ENCODE peak calls at places on chromosomes 12 and 14, in four cellular contexts. V, Y, O and I are unnamed samples.

GRCh38 chr14:39974036-39974435 is 541.8 kb upstream of the FBXO33 start:
- DNase-seq in V (no peak), Y (no peak), O (no peak), I (no peak)

GRCh38 chr12:100031821-100032220 is 47.1 kb upstream of the ANKS1B start:
- DNase-seq in V (no peak), Y (no peak), O (no peak), I (no peak)

GRCh38 chr12:67045650-67046049 is 223.5 kb upstream of the CAND1 start:
- DNase-seq in V (no peak), Y (no peak), O (no peak), I (no peak)

GRCh38 chr14:52366796-52367315 is 52.7 kb downstream of the PTGER2 start:
- DNase-seq in V (no peak), Y (no peak), O (no peak), I (no peak)

GRCh38 chr12:127293507-127294310 is 973.3 kb upstream of the TMEM132C start:
- DNase-seq in V (peak), Y (peak), O (peak), I (no peak)

GRCh38 chr12:481422-481821 is 21.7 kb downstream of the B4GALNT3 start:
- DNase-seq in V (no peak), Y (no peak), O (no peak), I (no peak)

GRCh38 chr12:129190827-129191226 is 337.5 kb downstream of the GLT1D1 start:
- DNase-seq in V (no peak), Y (no peak), O (no peak), I (no peak)

GRCh38 chr12:97501422-97501821 is 38.8 kb downstream of the RMST start:
- DNase-seq in V (no peak), Y (no peak), O (no peak), I (no peak)

GRCh38 chr12:11746024-11746771 is 96.7 kb downstream of the ETV6 start:
- DNase-seq in V (peak), Y (no peak), O (no peak), I (no peak)

GRCh38 chr12:13980548-13981295 is 680 bp downstream of the GRIN2B start:
- DNase-seq in V (no peak), Y (no peak), O (no peak), I (no peak)

GRCh38 chr12:48789858-48790326 is 1.0 kb upstream of the ADCY6 start:
- DNase-seq in V (no peak), Y (no peak), O (no peak), I (no peak)

GRCh38 chr12:115355301-115355700 is 671.3 kb upstream of the TBX3 start:
- DNase-seq in V (no peak), Y (no peak), O (no peak), I (no peak)

GRCh38 chr12:26056335-26056734 is 68.5 kb downstream of the BHLHE41 start:
- DNase-seq in V (no peak), Y (no peak), O (peak), I (no peak)

GRCh38 chr14:99517046-99517642 is 35.9 kb downstream of the CCNK start:
- DNase-seq in V (no peak), Y (peak), O (peak), I (no peak)

GRCh38 chr12:98595152-98595988 is 1.9 kb downstream of the SLC25A3 start:
- DNase-seq in V (no peak), Y (no peak), O (no peak), I (no peak)

GRCh38 chr12:112408621-112409020 is 784 bp downstream of the RPL6 start:
- DNase-seq in V (no peak), Y (no peak), O (no peak), I (no peak)

GRCh38 chr12:24705741-24706358 is 243.1 kb downstream of the BCAT1 start:
- DNase-seq in V (no peak), Y (no peak), O (no peak), I (no peak)

GRCh38 chr12:39404000-39404399 is 38.9 kb downstream of the KIF21A start:
- DNase-seq in V (no peak), Y (no peak), O (no peak), I (no peak)

GRCh38 chr12:44881197-44881596 is 5.1 kb upstream of the NELL2 start:
- DNase-seq in V (no peak), Y (no peak), O (no peak), I (no peak)

GRCh38 chr14:75303415-75303814 is 24.8 kb downstream of the FOS start:
- DNase-seq in V (peak), Y (peak), O (peak), I (no peak)

GRCh38 chr12:68405292-68405900 is 73.2 kb upstream of the MDM1 start:
- DNase-seq in V (no peak), Y (no peak), O (no peak), I (no peak)

GRCh38 chr14:59190372-59190771 is 1.9 kb downstream of the DAAM1 start:
- DNase-seq in V (peak), Y (no peak), O (no peak), I (no peak)

GRCh38 chr14:38255673-38256357 is at the start of gene CLEC14A:
- DNase-seq in V (no peak), Y (peak), O (no peak), I (no peak)

GRCh38 chr14:80419339-80419738 is 208.0 kb upstream of the DIO2 start:
- DNase-seq in V (no peak), Y (no peak), O (no peak), I (no peak)

GRCh38 chr12:12449533-12450025 is 92.7 kb downstream of the BORCS5 start:
- DNase-seq in V (no peak), Y (no peak), O (peak), I (no peak)

GRCh38 chr14:64387232-64387737 is 868 bp upstream of the MTHFD1 start:
- DNase-seq in V (peak), Y (no peak), O (peak), I (no peak)

GRCh38 chr14:55221186-55221585 is 29.8 kb upstream of the DLGAP5 start:
- DNase-seq in V (no peak), Y (no peak), O (no peak), I (no peak)

GRCh38 chr14:32764131-32764530 is 174.5 kb upstream of the NPAS3 start:
- DNase-seq in V (no peak), Y (no peak), O (no peak), I (no peak)

GRCh38 chr14:36515896-36516718 is 3.9 kb downstream of the NKX2-1 start:
- DNase-seq in V (no peak), Y (no peak), O (no peak), I (no peak)

GRCh38 chr14:22220427-22220826 is 368.6 kb downstream of the DAD1 start:
- DNase-seq in V (no peak), Y (no peak), O (no peak), I (no peak)

GRCh38 chr12:52063986-52064649 is 5.7 kb upstream of the ATG101 start:
- DNase-seq in V (peak), Y (peak), O (no peak), I (no peak)

GRCh38 chr12:67327466-67327865 is 58.3 kb downstream of the CAND1 start:
- DNase-seq in V (no peak), Y (no peak), O (no peak), I (no peak)

GRCh38 chr14:68669644-68670343 is 123.1 kb downstream of the ZFP36L1 start:
- DNase-seq in V (no peak), Y (no peak), O (peak), I (no peak)

GRCh38 chr14:103074699-103075341 is 9.2 kb upstream of the LBHD2 start:
- DNase-seq in V (peak), Y (peak), O (peak), I (no peak)

GRCh38 chr12:4296749-4297148 is 23.2 kb downstream of the CCND2 start:
- DNase-seq in V (no peak), Y (peak), O (no peak), I (no peak)

GRCh38 chr12:109239179-109239578 is 69.9 kb downstream of the FOXN4 start:
- DNase-seq in V (no peak), Y (no peak), O (no peak), I (no peak)

GRCh38 chr12:57126561-57126960 is 1.7 kb upstream of the LRP1 start:
- DNase-seq in V (peak), Y (no peak), O (no peak), I (no peak)

GRCh38 chr12:57128519-57129247 is 400 bp downstream of the LRP1 start:
- DNase-seq in V (no peak), Y (no peak), O (no peak), I (no peak)

GRCh38 chr12:57127710-57128518 is at the start of gene LRP1:
- DNase-seq in V (peak), Y (peak), O (peak), I (peak)

GRCh38 chr12:57126061-57126460 is 2.2 kb upstream of the LRP1 start:
- DNase-seq in V (no peak), Y (no peak), O (no peak), I (no peak)

GRCh38 chr12:57127101-57127709 is 1.1 kb upstream of the LRP1 start:
- DNase-seq in V (peak), Y (peak), O (peak), I (no peak)
- TF ChIP-seq EP300 in V (no peak), Y (no peak), O (no peak), I (no peak)

DNA sequence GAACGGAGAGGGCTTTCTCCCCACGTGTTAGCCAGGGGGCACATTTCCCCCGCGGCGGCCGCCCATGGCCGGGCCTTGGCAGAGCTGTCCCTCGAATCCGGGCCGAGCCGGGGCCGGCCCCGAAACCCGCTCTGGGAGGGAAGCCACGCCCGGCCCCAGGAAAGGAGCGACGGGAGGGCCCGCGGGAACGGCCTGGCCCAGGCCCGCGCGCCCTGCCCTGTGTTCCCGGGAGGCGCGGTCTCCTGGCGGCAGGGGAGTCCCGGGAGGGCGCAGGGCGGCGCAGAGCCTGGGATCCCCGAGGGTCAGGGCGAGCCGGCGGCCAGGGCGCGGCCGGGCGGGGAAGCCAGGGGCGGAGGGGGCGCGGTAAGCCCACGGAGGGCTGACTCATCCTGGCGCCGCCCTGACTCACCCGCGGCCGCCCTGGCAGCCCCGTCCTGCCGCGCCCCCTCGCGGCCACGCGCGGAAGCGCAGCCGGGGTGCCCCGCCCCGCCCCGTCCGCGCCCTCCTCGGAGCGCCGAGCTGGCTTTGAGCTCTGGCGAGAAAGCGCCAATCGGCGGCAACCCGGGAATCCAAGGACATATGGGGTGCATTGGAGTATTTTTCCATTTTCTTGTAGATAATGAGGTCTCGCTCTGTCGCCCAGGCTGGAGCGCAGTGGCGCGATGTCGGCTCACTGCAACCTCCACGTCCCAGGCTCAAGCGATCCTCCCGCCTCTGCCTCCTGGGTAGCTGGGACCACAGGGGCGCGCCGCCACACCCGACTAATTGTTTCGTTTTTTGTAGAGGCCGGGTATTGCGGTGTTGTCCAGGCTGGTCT is 31.8 kb upstream of the PLEKHG6 start:
- DNase-seq in V (peak), Y (peak), O (peak), I (no peak)
- TF ChIP-seq POLR2A in V (no peak), Y (peak), O (peak), I (no peak)

GRCh38 chr12:51012570-51013236 is 13.5 kb downstream of the SLC11A2 start:
- DNase-seq in V (no peak), Y (no peak), O (no peak), I (no peak)

GRCh38 chr12:51005671-51006070 is 20.5 kb downstream of the SLC11A2 start:
- DNase-seq in V (no peak), Y (no peak), O (peak), I (no peak)

GRCh38 chr12:51008329-51008728 is 17.9 kb downstream of the SLC11A2 start:
- DNase-seq in V (no peak), Y (no peak), O (no peak), I (no peak)

GRCh38 chr12:51011960-51012359 is 14.2 kb downstream of the SLC11A2 start:
- DNase-seq in V (no peak), Y (no peak), O (peak), I (no peak)

DNA sequence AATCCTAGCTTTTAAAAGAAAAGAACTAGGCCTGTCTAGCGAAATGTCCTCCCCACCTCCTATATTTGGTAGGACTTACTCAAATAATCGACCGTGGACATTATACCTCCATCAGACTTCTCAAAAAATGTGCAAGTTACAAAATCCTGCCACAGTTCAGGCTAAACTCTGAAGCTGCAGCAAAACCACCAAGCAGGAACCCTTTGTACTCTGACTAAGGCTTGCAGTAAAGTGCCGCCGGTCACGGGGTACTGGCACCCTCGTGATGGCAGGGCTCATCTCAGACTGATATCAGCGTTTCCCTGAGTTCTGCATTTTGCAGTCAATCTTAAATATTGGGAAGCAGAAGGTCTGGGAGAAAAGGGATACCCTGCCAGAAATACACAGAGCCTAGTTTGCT is 17.1 kb downstream of the SLC11A2 start:
- DNase-seq in V (no peak), Y (peak), O (peak), I (no peak)
- TF ChIP-seq EP300 in V (no peak), Y (no peak), O (no peak), I (no peak)

GRCh38 chr14:53952533-53952932 is 4.1 kb downstream of the BMP4 start:
- DNase-seq in V (no peak), Y (no peak), O (no peak), I (no peak)

GRCh38 chr14:53954551-53955233 is 1.9 kb downstream of the BMP4 start:
- DNase-seq in V (no peak), Y (peak), O (peak), I (no peak)

GRCh38 chr14:53951661-53952265 is 4.9 kb downstream of the BMP4 start:
- DNase-seq in V (no peak), Y (no peak), O (no peak), I (no peak)

GRCh38 chr14:53953828-53954550 is 2.6 kb downstream of the BMP4 start:
- DNase-seq in V (no peak), Y (peak), O (peak), I (no peak)

DNA sequence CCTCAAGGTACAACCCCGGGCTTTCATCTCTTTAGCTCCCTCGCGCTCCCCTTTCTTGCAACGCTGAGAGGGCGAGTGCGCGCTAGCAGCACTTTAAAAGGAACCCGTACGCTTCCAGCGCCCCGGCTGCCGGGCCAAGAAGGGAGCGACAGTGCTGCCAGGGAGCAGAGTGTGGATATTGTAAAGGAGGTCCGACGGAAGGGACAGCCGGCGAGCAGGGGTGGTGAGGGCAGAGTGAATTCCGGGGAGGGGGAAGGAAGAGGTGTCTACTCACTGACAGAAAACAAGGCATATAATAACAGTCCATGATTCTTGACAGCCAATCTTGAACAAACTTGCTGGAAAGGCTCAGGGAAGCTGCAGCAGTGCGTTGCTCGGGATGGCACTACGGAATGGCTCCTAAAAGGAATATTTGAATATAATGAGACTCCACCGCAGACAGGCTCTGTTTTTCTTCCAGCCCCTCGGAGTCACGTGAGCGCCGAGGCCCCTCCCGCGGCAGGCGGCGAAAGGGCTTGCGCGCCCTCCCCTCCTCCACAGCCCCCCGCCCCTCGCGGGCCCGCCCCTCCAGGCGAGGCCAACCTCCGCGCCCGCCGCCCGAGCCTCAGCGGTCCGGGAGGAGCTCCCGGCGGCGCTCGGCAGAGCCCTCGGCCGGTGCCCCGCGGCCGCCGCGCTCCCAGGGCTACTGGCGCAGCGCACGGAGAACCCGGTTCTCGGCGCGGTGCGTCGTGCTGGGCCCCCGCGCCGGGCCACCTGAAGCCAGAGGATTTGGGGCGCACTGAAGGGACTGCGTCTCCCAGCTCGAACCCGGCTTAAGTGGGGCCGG is 3.4 kb downstream of the BMP4 start:
- DNase-seq in V (peak), Y (peak), O (peak), I (no peak)
- TF ChIP-seq POLR2A in V (no peak), Y (peak), O (peak), I (peak)

GRCh38 chr14:90398841-90399540 is 2.2 kb downstream of the CALM1 start:
- DNase-seq in V (no peak), Y (no peak), O (no peak), I (no peak)

GRCh38 chr14:90397401-90398314 is 829 bp downstream of the CALM1 start:
- DNase-seq in V (peak), Y (peak), O (peak), I (no peak)

GRCh38 chr14:90396342-90397339 is at the start of gene CALM1:
- DNase-seq in V (peak), Y (peak), O (peak), I (peak)

GRCh38 chr14:90399541-90400444 is 3.0 kb downstream of the CALM1 start:
- DNase-seq in V (peak), Y (peak), O (peak), I (peak)

DNA sequence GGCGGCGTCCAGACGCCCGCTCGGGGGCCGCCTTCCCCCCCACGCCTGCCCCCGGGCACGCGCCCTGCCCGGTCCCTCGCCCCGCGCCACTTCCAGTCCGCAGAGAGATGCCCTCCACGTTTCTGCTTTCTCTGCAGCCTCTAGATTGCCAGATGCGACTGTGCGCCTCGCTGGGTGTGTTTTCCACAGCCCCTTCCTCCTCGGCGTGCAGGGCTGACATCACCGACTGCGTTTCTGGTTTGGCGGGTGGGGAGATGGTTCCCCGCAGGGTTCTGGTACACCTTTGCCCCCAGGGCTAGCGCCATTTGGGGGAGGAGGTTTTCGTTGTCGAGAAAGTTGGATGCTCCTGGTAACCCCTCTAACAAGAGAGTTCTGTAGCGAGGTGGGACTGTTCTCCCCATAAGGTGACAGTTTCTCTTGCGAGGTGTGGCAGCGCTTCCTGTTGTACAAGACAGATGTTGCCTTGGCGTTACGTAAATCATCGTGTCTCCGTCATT is 1.5 kb downstream of the CALM1 start:
- DNase-seq in V (peak), Y (peak), O (peak), I (peak)
- TF ChIP-seq EP300 in V (no peak), Y (no peak), O (no peak), I (no peak)

GRCh38 chr14:104112113-104112505 is 26.3 kb upstream of the KIF26A start:
- DNase-seq in V (no peak), Y (peak), O (no peak), I (no peak)
- TF ChIP-seq POLR2A in V (no peak), Y (no peak), O (no peak), I (no peak)

DNA sequence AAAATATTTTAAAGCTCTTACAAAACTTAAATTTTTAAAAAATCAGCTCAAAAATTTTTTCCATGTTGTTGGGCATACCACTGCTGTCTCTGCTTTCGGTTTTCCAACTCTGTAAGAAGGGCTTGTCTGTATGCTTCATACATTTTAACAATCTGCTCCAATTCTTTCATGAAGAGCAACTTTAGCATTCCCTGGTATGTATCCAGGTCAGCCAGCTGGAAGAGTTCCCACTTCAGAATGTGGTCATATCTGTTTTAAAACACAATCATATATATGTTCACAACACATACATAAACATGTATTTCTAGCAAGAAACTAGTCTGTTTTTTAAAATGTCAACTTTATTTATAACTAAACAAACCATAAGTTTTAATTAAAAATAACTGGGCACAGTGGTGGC is 33.0 kb downstream of the SAV1 start:
- DNase-seq in V (no peak), Y (no peak), O (no peak), I (no peak)
- TF ChIP-seq EP300 in V (no peak), Y (no peak), O (no peak), I (no peak)